ENCODE peak calls at places on chromosome 12, in five cellular contexts. One of them, this sample, is unnamed.

GRCh38 chr12:7373226-7373625 is 69.4 kb downstream of the ACSM4 start:
- DNase-seq in heart left ventricle: no peak
- DNase-seq in A549: no peak
- DNase-seq in CD4-positive, CD25-positive, alpha-beta regulatory T cell: no peak
- DNase-seq in heart right ventricle: no peak
- DNase-seq in this sample: no peak

GRCh38 chr12:54304187-54304810 is 3.5 kb upstream of the NFE2 start:
- DNase-seq in heart left ventricle: peak; percentile 47
- DNase-seq in A549: no peak
- DNase-seq in CD4-positive, CD25-positive, alpha-beta regulatory T cell: peak; percentile 21
- DNase-seq in heart right ventricle: peak; percentile 52
- DNase-seq in this sample: no peak

GRCh38 chr12:105470601-105471000 is 140.1 kb downstream of the C12orf75 start:
- DNase-seq in heart left ventricle: no peak
- DNase-seq in A549: no peak
- DNase-seq in CD4-positive, CD25-positive, alpha-beta regulatory T cell: no peak
- DNase-seq in heart right ventricle: no peak
- DNase-seq in this sample: no peak

GRCh38 chr12:52434760-52435530 is 774 bp upstream of the KRT75 start:
- DNase-seq in heart left ventricle: no peak
- DNase-seq in A549: no peak
- DNase-seq in CD4-positive, CD25-positive, alpha-beta regulatory T cell: no peak
- DNase-seq in heart right ventricle: no peak
- DNase-seq in this sample: no peak

GRCh38 chr12:125110641-125111360 is 45.6 kb downstream of the AACS start:
- DNase-seq in heart left ventricle: no peak
- DNase-seq in A549: no peak
- DNase-seq in CD4-positive, CD25-positive, alpha-beta regulatory T cell: no peak
- DNase-seq in heart right ventricle: no peak
- DNase-seq in this sample: no peak

GRCh38 chr12:67650127-67650495 is 1.6 kb downstream of the DYRK2 start:
- DNase-seq in heart left ventricle: peak; percentile 64
- DNase-seq in A549: peak; percentile 19
- DNase-seq in CD4-positive, CD25-positive, alpha-beta regulatory T cell: no peak
- DNase-seq in heart right ventricle: peak; percentile 59
- DNase-seq in this sample: no peak

GRCh38 chr12:125064492-125064891 is 743 bp upstream of the AACS start:
- DNase-seq in heart left ventricle: no peak
- DNase-seq in A549: no peak
- DNase-seq in CD4-positive, CD25-positive, alpha-beta regulatory T cell: no peak
- DNase-seq in heart right ventricle: no peak
- DNase-seq in this sample: no peak

GRCh38 chr12:29039013-29039412 is 110.1 kb upstream of the FAR2 start:
- DNase-seq in heart left ventricle: no peak
- DNase-seq in A549: no peak
- DNase-seq in CD4-positive, CD25-positive, alpha-beta regulatory T cell: no peak
- DNase-seq in heart right ventricle: no peak
- DNase-seq in this sample: no peak

GRCh38 chr12:32140867-32141266 is 34.2 kb downstream of the BICD1 start:
- DNase-seq in heart left ventricle: no peak
- DNase-seq in A549: no peak
- DNase-seq in CD4-positive, CD25-positive, alpha-beta regulatory T cell: no peak
- DNase-seq in heart right ventricle: no peak
- DNase-seq in this sample: no peak

GRCh38 chr12:104462931-104463339 is 6.2 kb downstream of the CHST11 start:
- DNase-seq in heart left ventricle: no peak
- DNase-seq in A549: no peak
- DNase-seq in CD4-positive, CD25-positive, alpha-beta regulatory T cell: peak; percentile 89
- DNase-seq in heart right ventricle: no peak
- DNase-seq in this sample: no peak

GRCh38 chr12:34297790-34298164 is 275.5 kb downstream of the ALG10 start:
- DNase-seq in heart left ventricle: no peak
- DNase-seq in A549: no peak
- DNase-seq in CD4-positive, CD25-positive, alpha-beta regulatory T cell: no peak
- DNase-seq in heart right ventricle: no peak
- DNase-seq in this sample: no peak
- H3K27ac ChIP-seq in heart left ventricle: no peak overlapping the region
- H3K27ac ChIP-seq in A549: no peak overlapping the region
- H3K27ac ChIP-seq in CD4-positive, CD25-positive, alpha-beta regulatory T cell: no peak overlapping the region
- H3K27ac ChIP-seq in heart right ventricle: no peak overlapping the region
- H3K27ac ChIP-seq in this sample: no peak overlapping the region

GRCh38 chr12:113931517-113931916 is 34.6 kb downstream of the RBM19 start:
- DNase-seq in heart left ventricle: no peak
- DNase-seq in A549: no peak
- DNase-seq in CD4-positive, CD25-positive, alpha-beta regulatory T cell: no peak
- DNase-seq in heart right ventricle: no peak
- DNase-seq in this sample: no peak
- H3K27ac ChIP-seq in heart left ventricle: no peak overlapping the region
- H3K27ac ChIP-seq in A549: no peak overlapping the region
- H3K27ac ChIP-seq in CD4-positive, CD25-positive, alpha-beta regulatory T cell: no peak overlapping the region
- H3K27ac ChIP-seq in heart right ventricle: no peak overlapping the region
- H3K27ac ChIP-seq in this sample: peak overlapping the region; percentile 99

DNA sequence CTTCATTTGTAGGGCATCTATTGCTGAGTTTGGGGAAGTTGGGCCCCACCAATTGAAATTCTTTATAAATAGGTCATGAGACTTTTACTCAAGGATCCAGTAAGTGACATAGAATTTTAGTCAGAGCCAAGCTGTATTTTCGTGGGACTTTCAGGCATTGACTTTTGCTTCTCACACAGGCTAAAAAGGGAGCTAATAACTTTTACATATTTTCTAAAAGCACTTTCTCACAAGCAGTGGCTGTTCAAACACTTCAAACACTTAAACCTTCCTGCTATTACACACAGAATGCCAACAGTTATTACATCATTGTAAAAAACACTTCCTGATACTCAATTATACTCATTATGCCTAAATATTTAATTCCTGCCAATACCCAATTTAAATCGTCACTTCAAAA is 260.6 kb downstream of the MSRB3 start:
- DNase-seq in heart left ventricle: no peak
- DNase-seq in A549: no peak
- DNase-seq in CD4-positive, CD25-positive, alpha-beta regulatory T cell: no peak
- DNase-seq in heart right ventricle: no peak
- DNase-seq in this sample: no peak
- H3K27ac ChIP-seq in heart left ventricle: no peak overlapping the region
- H3K27ac ChIP-seq in A549: no peak overlapping the region
- H3K27ac ChIP-seq in CD4-positive, CD25-positive, alpha-beta regulatory T cell: no peak overlapping the region
- H3K27ac ChIP-seq in heart right ventricle: no peak overlapping the region
- H3K27ac ChIP-seq in this sample: no peak overlapping the region

GRCh38 chr12:93427779-93428564 is 13.8 kb downstream of the UBE2N start:
- DNase-seq in heart left ventricle: no peak
- DNase-seq in A549: no peak
- DNase-seq in CD4-positive, CD25-positive, alpha-beta regulatory T cell: no peak
- DNase-seq in heart right ventricle: no peak
- DNase-seq in this sample: no peak

GRCh38 chr12:93429448-93429847 is 12.3 kb downstream of the UBE2N start:
- DNase-seq in heart left ventricle: no peak
- DNase-seq in A549: no peak
- DNase-seq in CD4-positive, CD25-positive, alpha-beta regulatory T cell: no peak
- DNase-seq in heart right ventricle: no peak
- DNase-seq in this sample: no peak

GRCh38 chr12:93425736-93426363 is 15.9 kb downstream of the UBE2N start:
- DNase-seq in heart left ventricle: no peak
- DNase-seq in A549: no peak
- DNase-seq in CD4-positive, CD25-positive, alpha-beta regulatory T cell: no peak
- DNase-seq in heart right ventricle: no peak
- DNase-seq in this sample: no peak

GRCh38 chr12:93429852-93430251 is 11.9 kb downstream of the UBE2N start:
- DNase-seq in heart left ventricle: no peak
- DNase-seq in A549: no peak
- DNase-seq in CD4-positive, CD25-positive, alpha-beta regulatory T cell: no peak
- DNase-seq in heart right ventricle: no peak
- DNase-seq in this sample: no peak

DNA sequence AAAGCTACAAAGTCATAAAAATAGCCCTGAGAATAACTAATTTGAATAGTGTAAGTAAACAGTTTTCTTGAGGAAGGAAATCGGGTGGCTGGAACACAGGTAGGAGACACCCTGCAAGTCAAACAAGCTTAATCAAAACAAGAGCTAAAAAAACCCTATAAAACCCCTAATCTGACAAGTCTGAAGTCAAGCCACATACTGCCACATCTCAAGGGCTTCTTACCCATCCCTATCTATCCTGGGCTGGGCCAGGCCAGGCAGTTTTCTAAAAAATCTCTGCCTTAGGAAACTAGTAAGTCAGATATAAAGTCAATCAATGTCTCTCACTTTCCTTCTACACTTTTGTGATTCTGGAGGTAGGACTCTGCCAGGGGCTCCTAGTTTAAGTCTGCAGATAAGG is 15.3 kb downstream of the UBE2N start:
- DNase-seq in heart left ventricle: no peak
- DNase-seq in A549: no peak
- DNase-seq in CD4-positive, CD25-positive, alpha-beta regulatory T cell: peak; percentile 30
- DNase-seq in heart right ventricle: no peak
- DNase-seq in this sample: no peak
- H3K27ac ChIP-seq in heart left ventricle: peak overlapping the region; percentile 35
- H3K27ac ChIP-seq in A549: no peak overlapping the region
- H3K27ac ChIP-seq in CD4-positive, CD25-positive, alpha-beta regulatory T cell: peak overlapping the region; percentile 18
- H3K27ac ChIP-seq in heart right ventricle: peak overlapping the region; percentile 34
- H3K27ac ChIP-seq in this sample: no peak overlapping the region

This sample was measured in substantia nigra.